ENCODE peak calls at places on chromosomes 16 and 17, in four cellular contexts. N is OCI-LY7; K is PC-9; R is naive thymus-derived CD4-positive, alpha-beta T cell. Z is an unnamed sample. For H3K4me1, the result is how much of the 10 kb centered on the place peaks cover.

GRCh38 chr16:6446370-6446769 is 886.3 kb upstream of the RBFOX1 start:
- DNase-seq in K (no peak), N (no peak), R (no peak), Z (no peak)

GRCh38 chr16:30113711-30114333 is 485 bp upstream of the GDPD3 start:
- DNase-seq in R (no peak), K (peak), N (no peak), Z (no peak)

GRCh38 chr17:78495634-78496033 is 81.6 kb downstream of the DNAH17 start:
- DNase-seq in K (no peak), R (no peak), N (no peak), Z (no peak)

GRCh38 chr17:78517421-78517820 is 59.8 kb downstream of the DNAH17 start:
- DNase-seq in R (no peak), N (no peak), K (no peak), Z (no peak)

GRCh38 chr17:43609613-43610385 is 51.9 kb downstream of the MEOX1 start:
- DNase-seq in R (no peak), K (no peak), N (no peak), Z (no peak)

GRCh38 chr17:80984749-80985148 is 6.9 kb upstream of the CHMP6 start:
- DNase-seq in R (no peak), N (no peak), K (peak), Z (peak)

GRCh38 chr17:29977836-29978235 is 36.4 kb downstream of the EFCAB5 start:
- DNase-seq in N (no peak), K (no peak), R (no peak), Z (no peak)

GRCh38 chr16:11556214-11556819 is 30.4 kb downstream of the LITAF start:
- DNase-seq in R (no peak), N (no peak), K (no peak), Z (no peak)

GRCh38 chr16:4477966-4478365 is 1.8 kb downstream of the HMOX2 start:
- DNase-seq in K (peak), N (peak), R (peak), Z (no peak)

GRCh38 chr16:8237452-8237851 is 352.9 kb downstream of the TMEM114 start:
- DNase-seq in N (no peak), K (no peak), R (no peak), Z (no peak)

GRCh38 chr17:42321555-42321954 is 33.3 kb downstream of the STAT5A start:
- DNase-seq in K (no peak), R (no peak), N (no peak), Z (no peak)

GRCh38 chr16:79093554-79093967 is 507.0 kb downstream of the MAF start:
- DNase-seq in R (no peak), N (no peak), K (no peak), Z (no peak)

GRCh38 chr17:75701288-75701687 is 20.0 kb upstream of the ITGB4 start:
- DNase-seq in R (no peak), K (no peak), N (no peak), Z (no peak)
- H3K4me1 ChIP-seq in R (under half), K (half or more), N (under half), Z (under half)

DNA sequence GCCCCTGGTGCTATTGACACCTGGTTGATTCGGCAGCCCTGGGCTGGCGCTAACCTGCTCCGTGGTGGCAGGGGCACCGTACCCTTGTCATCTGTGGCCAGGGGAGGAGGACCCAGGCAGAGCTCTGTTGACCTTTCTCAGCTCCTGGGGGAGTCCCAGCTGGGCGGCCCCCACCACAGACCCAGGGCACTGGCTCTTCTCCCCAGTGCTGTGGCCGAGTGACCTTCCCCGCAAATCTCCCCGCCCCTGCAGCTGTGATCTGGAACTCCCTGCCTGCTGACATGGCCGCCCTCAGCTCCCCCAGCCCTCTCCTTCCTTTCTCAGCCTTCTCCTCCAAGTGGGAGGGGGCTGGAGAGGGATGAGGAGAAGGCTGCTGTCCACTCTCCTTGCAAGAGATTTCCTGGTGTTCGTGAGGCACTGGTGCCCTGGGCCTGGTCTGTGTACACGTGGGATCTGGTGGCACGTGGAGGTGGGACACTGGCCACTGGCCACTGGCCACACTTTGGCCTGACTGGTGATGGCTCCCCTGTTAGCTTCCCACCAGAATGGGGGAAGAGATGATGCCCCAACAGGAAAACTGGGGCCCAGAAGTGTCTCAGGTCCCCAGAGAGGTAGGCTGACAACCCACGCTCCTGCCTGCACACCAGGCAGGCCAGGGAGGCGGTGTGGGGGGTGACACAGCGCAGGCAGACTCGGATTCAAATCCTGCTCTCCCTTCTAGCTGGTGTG is 8.2 kb downstream of the FMNL1 start:
- DNase-seq in K (no peak), N (no peak), R (no peak), Z (no peak)
- H3K4me3 ChIP-seq in K (no peak), N (no peak), R (peak), Z (no peak)

GRCh38 chr16:57191056-57191536 is 5.0 kb downstream of the RSPRY1 start:
- DNase-seq in N (no peak), R (no peak), K (peak), Z (no peak)

GRCh38 chr16:57194512-57194911 is 8.4 kb downstream of the RSPRY1 start:
- DNase-seq in K (peak), R (no peak), N (no peak), Z (no peak)

GRCh38 chr16:57190136-57190535 is 4.0 kb downstream of the RSPRY1 start:
- DNase-seq in K (no peak), N (no peak), R (no peak), Z (no peak)

GRCh38 chr16:57192720-57193486 is 6.8 kb downstream of the RSPRY1 start:
- DNase-seq in N (no peak), K (no peak), R (no peak), Z (no peak)

GRCh38 chr16:57192146-57192545 is 6.0 kb downstream of the RSPRY1 start:
- DNase-seq in N (no peak), K (no peak), R (no peak), Z (no peak)
- H3K27ac ChIP-seq in N (no peak), K (no peak), R (no peak), Z (no peak)

DNA sequence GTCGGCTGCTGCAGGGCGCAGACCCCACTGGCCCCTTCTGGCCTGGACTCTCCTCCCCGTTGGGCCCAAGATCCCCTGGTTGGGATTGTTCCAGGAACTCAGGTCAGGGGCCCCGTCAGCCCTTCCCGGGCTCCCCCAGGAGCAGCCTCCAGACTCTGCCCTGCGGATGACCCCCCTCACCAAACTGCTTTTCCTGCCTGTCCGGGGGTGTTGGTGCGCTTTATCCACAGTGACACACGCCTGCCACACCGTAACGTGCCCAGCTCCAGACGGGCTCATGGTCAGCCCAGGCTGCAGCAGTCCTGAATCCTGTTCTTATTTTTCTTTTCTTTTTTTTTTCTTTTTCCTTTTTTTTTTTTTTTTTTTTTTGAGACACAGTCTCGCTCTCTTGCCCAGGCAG is 21.0 kb downstream of the CENPX start:
- DNase-seq in N (no peak), R (no peak), K (no peak), Z (no peak)
- H3K4me1 ChIP-seq in N (under half), R (under half), K (under half), Z (under half)

GRCh38 chr17:14198013-14198412 is 38.6 kb downstream of the CDRT15 start:
- DNase-seq in K (no peak), N (no peak), R (no peak), Z (no peak)
- H3K4me3 ChIP-seq in K (no peak), N (no peak), R (no peak), Z (no peak)